ENCODE peak calls at places on chromosome X, in five cellular contexts. One of them, this sample, is unnamed.

GRCh38 chrX:82677281-82677680 is 830.8 kb upstream of the POU3F4 start:
- DNase-seq in IMR-90: no peak
- DNase-seq in neuronal stem cell: no peak
- DNase-seq in mesenchymal stem cell: peak; percentile 45
- DNase-seq in H1: no peak
- DNase-seq in this sample: no peak

GRCh38 chrX:6226646-6227444 is 1.8 kb downstream of the NLGN4X start:
- DNase-seq in mesenchymal stem cell: no peak
- DNase-seq in neuronal stem cell: peak; percentile 36
- DNase-seq in H1: peak; percentile 50
- DNase-seq in IMR-90: no peak
- DNase-seq in this sample: peak; percentile 39

GRCh38 chrX:67523932-67524331 is 19.9 kb upstream of the AR start:
- DNase-seq in IMR-90: no peak
- DNase-seq in neuronal stem cell: no peak
- DNase-seq in mesenchymal stem cell: no peak
- DNase-seq in H1: no peak
- DNase-seq in this sample: no peak

GRCh38 chrX:50643525-50644137 is 170.4 kb downstream of the SHROOM4 start:
- DNase-seq in neuronal stem cell: no peak
- DNase-seq in mesenchymal stem cell: no peak
- DNase-seq in H1: no peak
- DNase-seq in IMR-90: no peak
- DNase-seq in this sample: no peak

GRCh38 chrX:9466711-9467110 is 1.9 kb downstream of the TBL1X start:
- DNase-seq in IMR-90: no peak
- DNase-seq in H1: no peak
- DNase-seq in mesenchymal stem cell: no peak
- DNase-seq in neuronal stem cell: no peak
- DNase-seq in this sample: no peak

GRCh38 chrX:119753639-119754257 is 4.6 kb upstream of the SOWAHD start:
- DNase-seq in IMR-90: peak; percentile 24
- DNase-seq in H1: no peak
- DNase-seq in neuronal stem cell: no peak
- DNase-seq in mesenchymal stem cell: peak; percentile 50
- DNase-seq in this sample: peak; percentile 67

GRCh38 chrX:9352683-9353430 is 112.0 kb upstream of the TBL1X start:
- DNase-seq in neuronal stem cell: no peak
- DNase-seq in IMR-90: peak; percentile 75
- DNase-seq in H1: no peak
- DNase-seq in mesenchymal stem cell: peak; percentile 53
- DNase-seq in this sample: no peak

GRCh38 chrX:21276736-21277433 is 97.3 kb upstream of the CNKSR2 start:
- DNase-seq in neuronal stem cell: no peak
- DNase-seq in IMR-90: no peak
- DNase-seq in mesenchymal stem cell: no peak
- DNase-seq in H1: no peak
- DNase-seq in this sample: no peak

GRCh38 chrX:109481986-109482385 is at the start of gene GUCY2F:
- DNase-seq in IMR-90: no peak
- DNase-seq in H1: no peak
- DNase-seq in mesenchymal stem cell: no peak
- DNase-seq in neuronal stem cell: no peak
- DNase-seq in this sample: no peak

GRCh38 chrX:153469811-153470410 is 465 bp downstream of the HAUS7 start:
- DNase-seq in IMR-90: peak; percentile 8
- DNase-seq in H1: no peak
- DNase-seq in neuronal stem cell: no peak
- DNase-seq in mesenchymal stem cell: peak; percentile 58
- DNase-seq in this sample: peak; percentile 65

GRCh38 chrX:151825927-151826471 is 86.7 kb upstream of the MAGEA4 start:
- DNase-seq in neuronal stem cell: no peak
- DNase-seq in H1: no peak
- DNase-seq in mesenchymal stem cell: peak; percentile 3
- DNase-seq in IMR-90: peak; percentile 1
- DNase-seq in this sample: peak; percentile 31

GRCh38 chrX:95893632-95894031 is 791.0 kb upstream of the DIAPH2 start:
- DNase-seq in mesenchymal stem cell: peak; percentile 52
- DNase-seq in H1: no peak
- DNase-seq in IMR-90: no peak
- DNase-seq in neuronal stem cell: no peak
- DNase-seq in this sample: no peak

GRCh38 chrX:95884196-95884595 is 800.4 kb upstream of the DIAPH2 start:
- DNase-seq in neuronal stem cell: no peak
- DNase-seq in H1: no peak
- DNase-seq in IMR-90: no peak
- DNase-seq in mesenchymal stem cell: no peak
- DNase-seq in this sample: no peak

GRCh38 chrX:95885074-95885473 is 799.6 kb upstream of the DIAPH2 start:
- DNase-seq in neuronal stem cell: no peak
- DNase-seq in IMR-90: no peak
- DNase-seq in H1: no peak
- DNase-seq in mesenchymal stem cell: peak; percentile 45
- DNase-seq in this sample: no peak

DNA sequence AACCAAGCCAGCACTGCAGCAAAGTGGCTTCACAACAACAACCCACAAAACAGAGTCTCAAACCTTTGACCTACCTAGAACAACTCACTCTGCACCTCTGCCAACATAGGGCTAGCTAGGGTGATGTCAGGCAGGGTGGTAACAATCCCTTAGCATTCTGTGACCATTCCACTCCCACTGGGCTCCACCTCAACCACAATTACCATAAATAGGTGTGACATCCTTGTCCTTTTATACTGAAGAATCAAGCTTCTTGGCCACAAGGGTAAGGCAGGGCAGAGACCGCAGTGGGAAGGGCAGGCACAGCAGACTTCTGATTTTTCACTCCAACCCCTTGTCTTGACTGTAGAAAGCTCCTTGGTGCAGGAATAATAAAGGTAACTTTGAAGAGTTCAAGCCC is 795.4 kb upstream of the DIAPH2 start:
- DNase-seq in IMR-90: no peak
- DNase-seq in H1: no peak
- DNase-seq in mesenchymal stem cell: no peak
- DNase-seq in neuronal stem cell: no peak
- DNase-seq in this sample: peak; percentile 56
- H3K18ac ChIP-seq in IMR-90: no peak overlapping the region
- H3K18ac ChIP-seq in H1: no peak overlapping the region
- H3K18ac ChIP-seq in mesenchymal stem cell: no peak overlapping the region
- H3K18ac ChIP-seq in neuronal stem cell: no peak overlapping the region
- H3K18ac ChIP-seq in this sample: no peak overlapping the region

GRCh38 chrX:39460491-39460890 is 637.3 kb downstream of the BCOR start:
- DNase-seq in mesenchymal stem cell: no peak
- DNase-seq in IMR-90: no peak
- DNase-seq in neuronal stem cell: no peak
- DNase-seq in H1: no peak
- DNase-seq in this sample: no peak

GRCh38 chrX:39453847-39454645 is 643.7 kb downstream of the BCOR start:
- DNase-seq in neuronal stem cell: no peak
- DNase-seq in H1: no peak
- DNase-seq in mesenchymal stem cell: no peak
- DNase-seq in IMR-90: no peak
- DNase-seq in this sample: no peak

GRCh38 chrX:39459204-39459603 is 638.6 kb downstream of the BCOR start:
- DNase-seq in H1: no peak
- DNase-seq in neuronal stem cell: no peak
- DNase-seq in mesenchymal stem cell: no peak
- DNase-seq in IMR-90: no peak
- DNase-seq in this sample: no peak

GRCh38 chrX:39456894-39457600 is 640.7 kb downstream of the BCOR start:
- DNase-seq in H1: no peak
- DNase-seq in neuronal stem cell: no peak
- DNase-seq in mesenchymal stem cell: no peak
- DNase-seq in IMR-90: no peak
- DNase-seq in this sample: no peak

DNA sequence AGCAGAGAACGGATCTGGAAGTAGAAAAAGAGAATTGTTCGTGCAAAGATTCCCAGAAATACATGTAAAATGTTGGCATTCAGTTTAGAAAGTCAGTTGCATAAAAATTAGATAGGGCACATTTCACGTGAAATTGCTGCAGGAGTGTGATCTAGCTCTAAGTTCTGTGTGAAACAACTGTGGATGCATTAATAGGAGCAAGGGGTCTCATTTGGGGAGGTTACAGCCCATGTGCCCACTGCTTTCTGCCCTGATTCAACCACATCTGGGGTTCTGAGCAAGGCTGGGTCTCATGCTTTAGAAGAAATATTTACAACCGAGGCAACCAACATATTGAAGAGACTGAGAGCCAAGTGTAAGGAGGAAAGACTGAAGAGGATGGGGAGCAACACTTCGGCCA is 639.0 kb downstream of the BCOR start:
- DNase-seq in IMR-90: no peak
- DNase-seq in H1: no peak
- DNase-seq in mesenchymal stem cell: no peak
- DNase-seq in neuronal stem cell: no peak
- DNase-seq in this sample: no peak
- H3K23ac ChIP-seq in IMR-90: no peak overlapping the region
- H3K23ac ChIP-seq in H1: no peak overlapping the region
- H3K23ac ChIP-seq in mesenchymal stem cell: no peak overlapping the region
- H3K23ac ChIP-seq in neuronal stem cell: no peak overlapping the region
- H3K23ac ChIP-seq in this sample: no peak overlapping the region

DNA sequence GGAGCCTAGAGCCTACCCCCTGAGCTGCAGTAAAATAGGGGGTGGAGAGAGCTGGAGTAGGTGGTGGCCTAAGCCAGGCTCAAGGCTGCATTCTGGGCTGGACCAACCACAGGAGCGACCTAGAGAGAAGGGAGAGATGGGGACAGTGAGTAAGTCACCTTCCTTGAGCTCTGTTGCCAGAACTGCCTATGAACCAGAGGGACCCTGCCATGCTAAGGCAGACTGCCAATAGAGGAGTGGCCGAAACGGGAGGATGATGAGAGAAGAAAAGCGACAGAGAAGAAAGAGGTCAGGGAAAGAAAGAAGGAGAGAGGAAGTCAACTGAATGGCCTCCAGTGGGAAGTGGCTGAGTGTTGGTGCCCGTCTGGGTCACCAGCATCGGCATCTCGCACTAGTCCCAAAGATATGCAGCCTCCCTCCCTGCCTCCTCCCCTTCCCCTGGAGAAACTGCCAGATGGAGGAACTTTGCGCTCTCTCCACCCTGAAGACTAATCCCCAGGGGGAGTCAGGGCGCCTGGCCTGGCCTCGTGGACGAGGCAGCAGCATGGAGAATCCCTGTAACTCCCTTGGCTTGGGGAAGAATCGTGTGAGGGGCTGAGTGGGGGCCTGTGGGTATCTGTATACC is 28.8 kb downstream of the ELF4 start:
- DNase-seq in neuronal stem cell: no peak
- DNase-seq in IMR-90: no peak
- DNase-seq in H1: no peak
- DNase-seq in mesenchymal stem cell: no peak
- DNase-seq in this sample: no peak
- H4K8ac ChIP-seq in neuronal stem cell: no peak overlapping the region
- H4K8ac ChIP-seq in IMR-90: no peak overlapping the region
- H4K8ac ChIP-seq in H1: no peak overlapping the region
- H4K8ac ChIP-seq in mesenchymal stem cell: no peak overlapping the region
- H4K8ac ChIP-seq in this sample: no peak overlapping the region

DNA sequence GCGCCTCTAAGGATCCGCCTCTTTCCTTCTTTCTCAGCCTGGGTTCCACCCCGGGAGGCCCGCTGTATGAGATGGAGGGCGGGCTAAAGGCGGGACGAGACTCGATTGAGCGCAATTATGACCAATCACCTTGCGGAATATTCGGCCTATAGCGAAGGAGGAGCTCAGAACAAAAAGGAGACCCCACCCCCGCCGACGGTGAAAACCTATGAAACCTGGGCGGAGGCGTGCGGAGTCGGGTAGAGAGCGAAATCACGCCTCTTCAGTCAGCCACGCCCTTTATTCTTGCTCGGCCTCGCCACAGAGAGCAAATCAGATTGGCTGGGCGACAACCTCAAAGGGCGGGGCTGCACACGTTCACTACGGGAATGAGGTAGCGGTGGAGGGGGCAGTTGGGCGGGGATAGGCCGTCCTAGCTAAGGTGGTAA is 615 bp upstream of the CDK16 start:
- DNase-seq in IMR-90: peak; percentile 98
- DNase-seq in H1: peak; percentile 91
- DNase-seq in mesenchymal stem cell: peak; percentile 98
- DNase-seq in neuronal stem cell: peak; percentile 96
- DNase-seq in this sample: peak; percentile 99
- H3K18ac ChIP-seq in IMR-90: peak overlapping the region; percentile 51
- H3K18ac ChIP-seq in H1: peak overlapping the region; percentile 97
- H3K18ac ChIP-seq in mesenchymal stem cell: peak overlapping the region; percentile 4
- H3K18ac ChIP-seq in neuronal stem cell: peak overlapping the region; percentile 96
- H3K18ac ChIP-seq in this sample: no peak overlapping the region

GRCh38 chrX:132025085-132025484 is 2.0 kb downstream of the STK26 start:
- DNase-seq in neuronal stem cell: no peak
- DNase-seq in H1: no peak
- DNase-seq in mesenchymal stem cell: peak; percentile 24
- DNase-seq in IMR-90: no peak
- DNase-seq in this sample: peak; percentile 48

GRCh38 chrX:132022863-132023116 is 312 bp upstream of the STK26 start:
- DNase-seq in mesenchymal stem cell: no peak
- DNase-seq in neuronal stem cell: no peak
- DNase-seq in IMR-90: no peak
- DNase-seq in H1: no peak
- DNase-seq in this sample: no peak

GRCh38 chrX:132023896-132024386 is 839 bp downstream of the STK26 start:
- DNase-seq in neuronal stem cell: peak; percentile 21
- DNase-seq in mesenchymal stem cell: peak; percentile 37
- DNase-seq in H1: peak; percentile 54
- DNase-seq in IMR-90: no peak
- DNase-seq in this sample: peak; percentile 62

GRCh38 chrX:132022115-132022862 is 813 bp upstream of the STK26 start:
- DNase-seq in neuronal stem cell: no peak
- DNase-seq in mesenchymal stem cell: peak; percentile 34
- DNase-seq in IMR-90: no peak
- DNase-seq in H1: peak; percentile 57
- DNase-seq in this sample: peak; percentile 35

GRCh38 chrX:132023117-132023895 is at the start of gene STK26:
- DNase-seq in H1: peak; percentile 69
- DNase-seq in IMR-90: no peak
- DNase-seq in mesenchymal stem cell: peak; percentile 78
- DNase-seq in neuronal stem cell: peak; percentile 65
- DNase-seq in this sample: peak; percentile 91
- H3K23ac ChIP-seq in H1: no peak within 1 kb of the TSS
- H3K23ac ChIP-seq in IMR-90: no peak within 1 kb of the TSS
- H3K23ac ChIP-seq in mesenchymal stem cell: no peak within 1 kb of the TSS
- H3K23ac ChIP-seq in neuronal stem cell: peak within 1 kb of the TSS; percentile 91
- H3K23ac ChIP-seq in this sample: no peak within 1 kb of the TSS

GRCh38 chrX:130058667-130059066 is 51.6 kb downstream of the ELF4 start:
- DNase-seq in neuronal stem cell: no peak
- DNase-seq in mesenchymal stem cell: no peak
- DNase-seq in H1: no peak
- DNase-seq in IMR-90: no peak
- DNase-seq in this sample: no peak

GRCh38 chrX:130055899-130056298 is 54.4 kb downstream of the ELF4 start:
- DNase-seq in IMR-90: no peak
- DNase-seq in H1: no peak
- DNase-seq in neuronal stem cell: no peak
- DNase-seq in mesenchymal stem cell: no peak
- DNase-seq in this sample: peak; percentile 55

GRCh38 chrX:130055103-130055502 is 55.2 kb downstream of the ELF4 start:
- DNase-seq in H1: no peak
- DNase-seq in neuronal stem cell: no peak
- DNase-seq in mesenchymal stem cell: peak; percentile 33
- DNase-seq in IMR-90: peak; percentile 69
- DNase-seq in this sample: peak; percentile 77

GRCh38 chrX:130060122-130061069 is 49.9 kb downstream of the ELF4 start:
- DNase-seq in IMR-90: peak; percentile 37
- DNase-seq in mesenchymal stem cell: peak; percentile 65
- DNase-seq in neuronal stem cell: peak; percentile 75
- DNase-seq in H1: peak; percentile 95
- DNase-seq in this sample: peak; percentile 77

GRCh38 chrX:130057209-130057608 is 53.1 kb downstream of the ELF4 start:
- DNase-seq in IMR-90: no peak
- DNase-seq in mesenchymal stem cell: peak; percentile 13
- DNase-seq in neuronal stem cell: no peak
- DNase-seq in H1: peak; percentile 45
- DNase-seq in this sample: peak; percentile 25
- H4K8ac ChIP-seq in IMR-90: no peak overlapping the region
- H4K8ac ChIP-seq in mesenchymal stem cell: no peak overlapping the region
- H4K8ac ChIP-seq in neuronal stem cell: no peak overlapping the region
- H4K8ac ChIP-seq in H1: no peak overlapping the region
- H4K8ac ChIP-seq in this sample: no peak overlapping the region

This sample was measured in mesendoderm.